ENCODE peak calls at places on chromosomes 12 and 14, in six cellular contexts. One of them, this sample, is unnamed.
A peak's percentile ranks its signal among the peaks of the same experiment; 100 is the strongest.

GRCh38 chr14:22466520-22466919 is 122.5 kb downstream of the DAD1 start:
- DNase-seq in hypothalamus: no peak
- DNase-seq in Kasumi-1: no peak
- DNase-seq in amniotic epithelial cell: no peak
- DNase-seq in D341Med: no peak
- DNase-seq in caudate nucleus: no peak
- DNase-seq in this sample: no peak

GRCh38 chr12:47082963-47083621 is 3.3 kb upstream of the AMIGO2 start:
- DNase-seq in hypothalamus: no peak
- DNase-seq in Kasumi-1: no peak
- DNase-seq in amniotic epithelial cell: peak; percentile 92
- DNase-seq in D341Med: no peak
- DNase-seq in caudate nucleus: no peak
- DNase-seq in this sample: peak; percentile 42

GRCh38 chr14:100791995-100792394 is 33.9 kb upstream of the MEG3 start:
- DNase-seq in hypothalamus: no peak
- DNase-seq in Kasumi-1: no peak
- DNase-seq in amniotic epithelial cell: no peak
- DNase-seq in D341Med: no peak
- DNase-seq in caudate nucleus: no peak
- DNase-seq in this sample: no peak

GRCh38 chr14:58617619-58618018 is 20.1 kb upstream of the DACT1 start:
- DNase-seq in hypothalamus: no peak
- DNase-seq in Kasumi-1: no peak
- DNase-seq in amniotic epithelial cell: peak; percentile 56
- DNase-seq in D341Med: no peak
- DNase-seq in caudate nucleus: no peak
- DNase-seq in this sample: no peak

GRCh38 chr12:90275088-90275487 is 566.5 kb upstream of the ATP2B1 start:
- DNase-seq in hypothalamus: no peak
- DNase-seq in Kasumi-1: no peak
- DNase-seq in amniotic epithelial cell: no peak
- DNase-seq in D341Med: no peak
- DNase-seq in caudate nucleus: no peak
- DNase-seq in this sample: no peak

GRCh38 chr12:121018860-121019259 is 2.6 kb upstream of the C12orf43 start:
- DNase-seq in hypothalamus: no peak
- DNase-seq in Kasumi-1: no peak
- DNase-seq in amniotic epithelial cell: no peak
- DNase-seq in D341Med: no peak
- DNase-seq in caudate nucleus: no peak
- DNase-seq in this sample: no peak

GRCh38 chr12:58202933-58203713 is 261.8 kb downstream of the ATP23 start:
- DNase-seq in hypothalamus: no peak
- DNase-seq in Kasumi-1: no peak
- DNase-seq in amniotic epithelial cell: no peak
- DNase-seq in D341Med: no peak
- DNase-seq in caudate nucleus: no peak
- DNase-seq in this sample: no peak

GRCh38 chr14:103629503-103630121 is 601 bp downstream of the KLC1 start:
- DNase-seq in hypothalamus: peak; percentile 57
- DNase-seq in Kasumi-1: peak; percentile 16
- DNase-seq in amniotic epithelial cell: no peak
- DNase-seq in D341Med: peak; percentile 83
- DNase-seq in caudate nucleus: no peak
- DNase-seq in this sample: peak; percentile 43

GRCh38 chr12:48118491-48118890 is 673 bp upstream of the PFKM start:
- DNase-seq in hypothalamus: no peak
- DNase-seq in Kasumi-1: no peak
- DNase-seq in amniotic epithelial cell: no peak
- DNase-seq in D341Med: no peak
- DNase-seq in caudate nucleus: no peak
- DNase-seq in this sample: no peak

GRCh38 chr12:130031571-130032189 is 127.9 kb upstream of the TMEM132D start:
- DNase-seq in hypothalamus: peak; percentile 52
- DNase-seq in Kasumi-1: peak; percentile 24
- DNase-seq in amniotic epithelial cell: no peak
- DNase-seq in D341Med: peak; percentile 76
- DNase-seq in caudate nucleus: peak; percentile 22
- DNase-seq in this sample: no peak